ENCODE peak calls at places on chromosomes 12 and 14, in six cellular contexts. Q is right lobe of liver, B is pancreas, Z is cardiac muscle cell, L is astrocyte, D is prostate gland. O is an unnamed sample.

GRCh38 chr14:102187044-102187443 is 47.3 kb downstream of the WDR20 start:
- DNase-seq in Q (no peak), B (no peak), Z (no peak), L (peak), D (no peak), O (no peak)

GRCh38 chr12:120089105-120089504 is 27.4 kb downstream of the RAB35 start:
- DNase-seq in Q (no peak), B (no peak), Z (no peak), L (no peak), D (no peak), O (no peak)

GRCh38 chr12:40561395-40561966 is 130.8 kb upstream of the CNTN1 start:
- DNase-seq in Q (no peak), B (no peak), Z (no peak), L (no peak), D (no peak), O (no peak)

GRCh38 chr12:123319273-123319672 is 45.4 kb downstream of the SBNO1 start:
- DNase-seq in Q (no peak), B (no peak), Z (no peak), L (no peak), D (no peak), O (no peak)

GRCh38 chr12:20370001-20370381 is 1.7 kb downstream of the PDE3A start:
- DNase-seq in Q (no peak), B (peak), Z (peak), L (peak), D (peak), O (no peak)

GRCh38 chr12:120754792-120755191 is 29.2 kb downstream of the ACADS start:
- DNase-seq in Q (no peak), B (no peak), Z (no peak), L (no peak), D (no peak), O (no peak)

GRCh38 chr12:62446741-62447452 is 19.7 kb upstream of the MON2 start:
- DNase-seq in Q (no peak), B (no peak), Z (no peak), L (no peak), D (no peak), O (no peak)

GRCh38 chr12:11577658-11578260 is 71.7 kb upstream of the ETV6 start:
- DNase-seq in Q (no peak), B (no peak), Z (no peak), L (peak), D (no peak), O (no peak)

GRCh38 chr12:109440851-109441490 is 36.1 kb downstream of the KCTD10 start:
- DNase-seq in Q (no peak), B (no peak), Z (peak), L (no peak), D (no peak), O (no peak)

GRCh38 chr14:69484444-69485113 is at the start of gene PLEKHD1:
- DNase-seq in Q (peak), B (no peak), Z (peak), L (no peak), D (no peak), O (no peak)

GRCh38 chr12:46786774-46787173 is 39.0 kb downstream of the SLC38A4 start:
- DNase-seq in Q (no peak), B (no peak), Z (no peak), L (peak), D (no peak), O (no peak)

GRCh38 chr12:106139422-106140141 is 828 bp upstream of the NUAK1 start:
- DNase-seq in Q (peak), B (peak), Z (peak), L (peak), D (peak), O (peak)

GRCh38 chr12:89421093-89421835 is 69.0 kb upstream of the DUSP6 start:
- DNase-seq in Q (no peak), B (no peak), Z (peak), L (no peak), D (no peak), O (no peak)

GRCh38 chr12:31342314-31342713 is 16.4 kb upstream of the SINHCAF start:
- DNase-seq in Q (no peak), B (no peak), Z (no peak), L (no peak), D (no peak), O (no peak)

GRCh38 chr14:33950320-33951182 is at the start of gene EGLN3:
- DNase-seq in Q (peak), B (peak), Z (peak), L (peak), D (peak), O (peak)

GRCh38 chr14:35533357-35534129 is 421 bp upstream of the INSM2 start:
- DNase-seq in Q (peak), B (peak), Z (peak), L (peak), D (peak), O (peak)

GRCh38 chr12:121283841-121284240 is 12.7 kb downstream of the CAMKK2 start:
- DNase-seq in Q (no peak), B (no peak), Z (no peak), L (no peak), D (no peak), O (no peak)

GRCh38 chr12:25121916-25122315 is 73.0 kb downstream of the DNAI7 start:
- DNase-seq in Q (no peak), B (no peak), Z (no peak), L (peak), D (no peak), O (no peak)

GRCh38 chr12:110930348-110931314 is 10.3 kb upstream of the MYL2 start:
- DNase-seq in Q (no peak), B (no peak), Z (no peak), L (no peak), D (no peak), O (no peak)

GRCh38 chr12:118436986-118437385 is 60.6 kb downstream of the SUDS3 start:
- DNase-seq in Q (no peak), B (no peak), Z (no peak), L (peak), D (no peak), O (no peak)

GRCh38 chr14:71628433-71628832 is 303.8 kb upstream of the RGS6 start:
- DNase-seq in Q (no peak), B (no peak), Z (no peak), L (no peak), D (no peak), O (no peak)

GRCh38 chr12:89542912-89543592 is 17.2 kb upstream of the POC1B start:
- DNase-seq in Q (no peak), B (peak), Z (peak), L (peak), D (peak), O (peak)

GRCh38 chr14:91872011-91872476 is 4.7 kb upstream of the TC2N start:
- DNase-seq in Q (no peak), B (peak), Z (no peak), L (no peak), D (no peak), O (no peak)

GRCh38 chr12:12927211-12928079 is 24.5 kb downstream of the GPRC5D start:
- DNase-seq in Q (peak), B (peak), Z (peak), L (no peak), D (peak), O (no peak)

GRCh38 chr12:46629331-46630229 is 196.2 kb downstream of the SLC38A4 start:
- DNase-seq in Q (no peak), B (no peak), Z (no peak), L (no peak), D (no peak), O (no peak)

GRCh38 chr12:54358620-54358944 is 5.7 kb downstream of the GPR84 start:
- DNase-seq in Q (no peak), B (no peak), Z (no peak), L (no peak), D (no peak), O (no peak)

GRCh38 chr12:10889226-10889625 is 5.2 kb upstream of the PRH1 start:
- DNase-seq in Q (no peak), B (no peak), Z (no peak), L (no peak), D (no peak), O (no peak)

GRCh38 chr14:95692109-95692508 is 5.9 kb downstream of the TCL1B start:
- DNase-seq in Q (no peak), B (no peak), Z (no peak), L (no peak), D (no peak), O (no peak)

GRCh38 chr14:25006961-25007795 is 42.8 kb downstream of the STXBP6 start:
- DNase-seq in Q (no peak), B (peak), Z (no peak), L (peak), D (no peak), O (no peak)

GRCh38 chr12:119432935-119433334 is 98.4 kb downstream of the CCDC60 start:
- DNase-seq in Q (no peak), B (peak), Z (no peak), L (no peak), D (no peak), O (no peak)

GRCh38 chr14:66979083-66979974 is 209.9 kb upstream of the GARIN2 start:
- DNase-seq in Q (no peak), B (no peak), Z (no peak), L (no peak), D (no peak), O (no peak)

GRCh38 chr14:66972469-66972868 is 216.8 kb upstream of the GARIN2 start:
- DNase-seq in Q (no peak), B (no peak), Z (no peak), L (no peak), D (no peak), O (no peak)

GRCh38 chr14:66974397-66975025 is 214.7 kb upstream of the GARIN2 start:
- DNase-seq in Q (no peak), B (no peak), Z (peak), L (peak), D (no peak), O (no peak)
- H3K27ac ChIP-seq in Q (no peak), B (no peak), Z (no peak), L (no peak), D (no peak), O (no peak)

GRCh38 chr12:113391145-113391544 is 12.5 kb downstream of the SDS start:
- DNase-seq in Q (no peak), B (no peak), Z (no peak), L (no peak), D (no peak), O (no peak)

GRCh38 chr12:113391650-113392340 is 11.9 kb downstream of the SDS start:
- DNase-seq in Q (no peak), B (no peak), Z (no peak), L (no peak), D (no peak), O (no peak)

GRCh38 chr12:113392988-113393579 is 10.6 kb downstream of the SDS start:
- DNase-seq in Q (peak), B (no peak), Z (no peak), L (no peak), D (no peak), O (no peak)

GRCh38 chr12:113390064-113391043 is 13.3 kb downstream of the SDS start:
- DNase-seq in Q (no peak), B (no peak), Z (no peak), L (no peak), D (no peak), O (no peak)

GRCh38 chr12:113392563-113392962 is 11.1 kb downstream of the SDS start:
- DNase-seq in Q (no peak), B (no peak), Z (no peak), L (no peak), D (no peak), O (no peak)
- H3K4me3 ChIP-seq in Q (no peak), B (no peak), Z (no peak), L (no peak), D (no peak), O (no peak)

GRCh38 chr14:81633496-81633895 is 99.8 kb upstream of the SEL1L start:
- DNase-seq in Q (no peak), B (peak), Z (no peak), L (no peak), D (no peak), O (no peak)
- TF ChIP-seq CTCF in Q (no peak), B (no peak), Z (no peak), L (no peak), D (no peak), O (no peak)

GRCh38 chr14:75399819-75400678 is 27.8 kb upstream of the JDP2 start:
- DNase-seq in Q (peak), B (peak), Z (no peak), L (no peak), D (peak), O (peak)
- H3K27ac ChIP-seq in Q (no peak), B (peak), Z (no peak), L (no peak), D (peak), O (peak)

GRCh38 chr14:100983710-100984109 is 80.2 kb upstream of the RTL1 start:
- DNase-seq in Q (no peak), B (no peak), Z (no peak), L (no peak), D (no peak), O (no peak)

GRCh38 chr14:100982764-100983163 is 79.2 kb upstream of the RTL1 start:
- DNase-seq in Q (no peak), B (no peak), Z (no peak), L (peak), D (no peak), O (no peak)

GRCh38 chr14:100981808-100982207 is 78.3 kb upstream of the RTL1 start:
- DNase-seq in Q (no peak), B (no peak), Z (no peak), L (peak), D (no peak), O (no peak)

GRCh38 chr14:100980823-100981222 is 77.3 kb upstream of the RTL1 start:
- DNase-seq in Q (no peak), B (no peak), Z (no peak), L (no peak), D (no peak), O (no peak)

DNA sequence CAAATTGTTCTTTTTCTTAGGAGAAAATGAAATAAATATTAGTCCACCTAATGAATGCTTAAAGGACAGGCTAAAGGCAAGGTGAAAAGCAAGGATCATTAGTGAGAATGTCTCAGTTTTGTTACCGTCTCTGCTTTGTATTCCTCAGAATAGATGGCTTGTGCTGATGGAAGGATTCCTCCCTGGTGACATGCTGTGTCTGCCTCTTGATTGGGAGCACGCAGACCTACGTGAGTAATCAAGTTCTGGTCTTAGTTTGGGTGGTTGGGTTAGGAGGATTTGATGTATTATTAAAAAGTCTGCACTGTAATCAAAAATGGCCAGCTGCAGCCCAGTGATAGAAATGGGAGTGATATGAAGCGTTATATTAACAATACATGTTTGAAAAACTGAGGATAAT is 78.8 kb upstream of the RTL1 start:
- DNase-seq in Q (no peak), B (no peak), Z (no peak), L (no peak), D (no peak), O (no peak)
- H3K4me3 ChIP-seq in Q (no peak), B (no peak), Z (no peak), L (no peak), D (no peak), O (no peak)

GRCh38 chr12:39375206-39375808 is 67.6 kb downstream of the KIF21A start:
- DNase-seq in Q (no peak), B (no peak), Z (no peak), L (peak), D (no peak), O (no peak)
- TF ChIP-seq CTCF in Q (no peak), B (no peak), Z (no peak), L (no peak), D (no peak), O (no peak)